ENCODE peak calls at places on chromosomes 7 and 10, in nine cellular contexts. A is A549, R is kidney epithelial cell, F is astrocyte of the spinal cord, N is AG10803, L is cardiac muscle cell, P is H9, Q is epithelial cell of esophagus, T is AG04449. H is an unnamed sample.

GRCh38 chr10:52703898-52704297 is 68.7 kb downstream of the MBL2 start:
- DNase-seq in Q (no peak), P (no peak), F (no peak), A (no peak), N (no peak), T (no peak), L (no peak), R (no peak), H (no peak)

GRCh38 chr7:151468214-151469023 is 28.5 kb upstream of the CRYGN start:
- DNase-seq in L (no peak), Q (no peak), A (no peak), R (no peak), F (no peak), N (no peak), P (no peak), T (no peak), H (no peak)

GRCh38 chr7:159105845-159106614 is 38.6 kb downstream of the VIPR2 start:
- DNase-seq in A (no peak), Q (no peak), N (no peak), L (no peak), T (no peak), F (no peak), R (no peak), P (peak), H (no peak)

GRCh38 chr7:130988443-130988842 is 254.4 kb upstream of the KLF14 start:
- DNase-seq in N (peak), A (no peak), R (no peak), P (no peak), T (no peak), Q (no peak), F (no peak), L (peak), H (no peak)

GRCh38 chr10:104081998-104082397 is 3.7 kb downstream of the COL17A1 start:
- DNase-seq in P (no peak), R (no peak), A (no peak), F (no peak), T (no peak), L (no peak), N (no peak), Q (peak), H (no peak)

GRCh38 chr10:28463676-28464395 is 69.1 kb upstream of the WAC start:
- DNase-seq in L (no peak), A (no peak), P (no peak), T (no peak), F (no peak), Q (no peak), R (no peak), N (no peak), H (no peak)

GRCh38 chr10:98041352-98042043 is 11.1 kb upstream of the CRTAC1 start:
- DNase-seq in T (no peak), F (peak), P (peak), L (peak), N (peak), R (peak), A (peak), Q (peak), H (peak)

GRCh38 chr10:16843252-16843870 is 26.1 kb upstream of the RSU1 start:
- DNase-seq in P (no peak), A (peak), L (peak), F (peak), R (no peak), N (peak), T (no peak), Q (peak), H (peak)

GRCh38 chr10:86936661-86937501 is 20.5 kb downstream of the MMRN2 start:
- DNase-seq in A (no peak), L (no peak), P (no peak), F (peak), T (no peak), R (no peak), N (peak), Q (peak), H (no peak)

GRCh38 chr7:43954524-43955228 is 28.4 kb downstream of the UBE2D4 start:
- DNase-seq in F (peak), Q (peak), T (peak), L (peak), P (peak), A (peak), N (peak), R (peak), H (peak)

GRCh38 chr7:101238226-101239182 is 902 bp upstream of the CLDN15 start:
- DNase-seq in F (no peak), A (no peak), N (no peak), R (no peak), L (no peak), T (no peak), P (no peak), Q (no peak), H (no peak)

GRCh38 chr10:73247509-73248258 is 629 bp upstream of the DNAJC9 start:
- DNase-seq in T (no peak), A (no peak), L (no peak), Q (no peak), P (no peak), F (no peak), R (no peak), N (no peak), H (no peak)

GRCh38 chr7:101728888-101729883 is 88.2 kb upstream of the CUX1 start:
- DNase-seq in F (peak), L (no peak), Q (peak), P (no peak), N (peak), A (peak), R (peak), T (peak), H (no peak)

GRCh38 chr10:47041401-47042198 is 130.4 kb downstream of the PTPN20 start:
- DNase-seq in T (no peak), A (no peak), L (no peak), Q (no peak), F (no peak), P (no peak), R (no peak), N (peak), H (no peak)

GRCh38 chr7:44379366-44380178 is 54.2 kb upstream of the CAMK2B start:
- DNase-seq in A (no peak), N (peak), R (no peak), P (peak), T (no peak), L (no peak), F (no peak), Q (peak), H (no peak)

GRCh38 chr10:124742418-124743187 is 1.6 kb downstream of the FAM53B start:
- DNase-seq in L (peak), T (no peak), R (no peak), N (peak), Q (no peak), A (peak), P (no peak), F (no peak), H (no peak)

GRCh38 chr10:2938869-2939268 is 128.5 kb upstream of the PFKP start:
- DNase-seq in T (no peak), F (peak), A (peak), Q (no peak), R (no peak), L (no peak), P (no peak), N (peak), H (no peak)

GRCh38 chr7:131342864-131343263 is 15.2 kb downstream of the MKLN1 start:
- DNase-seq in P (no peak), A (no peak), T (no peak), Q (no peak), R (no peak), N (no peak), L (no peak), F (no peak), H (no peak)

GRCh38 chr7:157502701-157503111 is 165.9 kb downstream of the DNAJB6 start:
- DNase-seq in A (no peak), P (peak), F (peak), R (no peak), L (no peak), Q (no peak), T (no peak), N (no peak), H (no peak)

GRCh38 chr7:104366390-104366789 is 38.0 kb downstream of the LHFPL3 start:
- DNase-seq in L (no peak), R (no peak), A (no peak), Q (no peak), N (no peak), P (no peak), T (no peak), F (no peak), H (no peak)

GRCh38 chr7:41298343-41298875 is 404.5 kb downstream of the INHBA start:
- DNase-seq in R (no peak), Q (no peak), N (peak), F (no peak), T (no peak), A (no peak), P (no peak), L (no peak), H (no peak)

GRCh38 chr7:100220833-100221718 is 1.3 kb downstream of the PVRIG start:
- DNase-seq in L (no peak), P (no peak), Q (no peak), T (no peak), F (no peak), N (no peak), R (no peak), A (no peak), H (peak)

GRCh38 chr7:23852135-23852534 is 142.1 kb downstream of the STK31 start:
- DNase-seq in F (no peak), A (no peak), Q (no peak), N (no peak), P (no peak), T (no peak), R (no peak), L (no peak), H (no peak)

GRCh38 chr7:36036590-36036989 is 116.5 kb upstream of the EEPD1 start:
- DNase-seq in R (no peak), F (no peak), Q (peak), T (no peak), P (no peak), A (peak), L (peak), N (no peak), H (no peak)

GRCh38 chr7:146115665-146116451 is 743 bp upstream of the CNTNAP2 start:
- DNase-seq in L (peak), T (no peak), N (peak), A (no peak), P (peak), Q (peak), R (no peak), F (peak), H (peak)

GRCh38 chr7:103101543-103101942 is 26.6 kb downstream of the ARMC10 start:
- DNase-seq in R (no peak), Q (no peak), F (no peak), N (no peak), P (no peak), T (no peak), L (no peak), A (no peak), H (no peak)

GRCh38 chr10:99779335-99779734 is 3.1 kb upstream of the ABCC2 start:
- DNase-seq in F (peak), L (peak), P (no peak), Q (peak), N (peak), T (no peak), R (no peak), A (peak), H (no peak)

GRCh38 chr10:69201045-69201444 is 19.1 kb upstream of the HKDC1 start:
- DNase-seq in N (no peak), R (no peak), P (no peak), L (no peak), Q (no peak), A (no peak), T (no peak), F (no peak), H (no peak)

GRCh38 chr10:24871501-24871900 is 80.9 kb downstream of the PRTFDC1 start:
- DNase-seq in P (no peak), F (no peak), L (no peak), R (no peak), A (no peak), N (no peak), Q (no peak), T (no peak), H (no peak)

GRCh38 chr10:119375574-119376265 is 166.8 kb downstream of the RGS10 start:
- DNase-seq in R (peak), Q (peak), T (no peak), F (peak), A (no peak), P (no peak), L (no peak), N (peak), H (no peak)

GRCh38 chr10:28036587-28036986 is 37.7 kb upstream of the ODAD2 start:
- DNase-seq in F (peak), Q (no peak), A (no peak), L (no peak), P (no peak), T (peak), N (peak), R (no peak), H (no peak)

GRCh38 chr7:139741813-139742344 is 35.9 kb downstream of the HIPK2 start:
- DNase-seq in Q (no peak), N (no peak), F (no peak), A (no peak), L (no peak), P (no peak), R (no peak), T (no peak), H (no peak)

GRCh38 chr10:18279202-18279601 is 139.0 kb downstream of the CACNB2 start:
- DNase-seq in T (no peak), L (no peak), N (peak), R (peak), Q (peak), F (no peak), A (peak), P (no peak), H (no peak)

GRCh38 chr7:96212474-96212873 is 109.4 kb downstream of the SLC25A13 start:
- DNase-seq in L (no peak), Q (no peak), F (no peak), T (no peak), P (no peak), R (no peak), A (no peak), N (no peak), H (no peak)

GRCh38 chr7:155021699-155022145 is 18.8 kb upstream of the PAXIP1 start:
- DNase-seq in Q (no peak), P (no peak), T (no peak), N (no peak), L (no peak), A (no peak), R (no peak), F (no peak), H (no peak)

GRCh38 chr7:74561898-74562613 is 95.5 kb upstream of the GTF2I start:
- DNase-seq in F (no peak), N (no peak), R (no peak), A (no peak), P (no peak), T (no peak), L (no peak), Q (no peak), H (no peak)

GRCh38 chr7:8433477-8434289 is at the start of gene NXPH1:
- DNase-seq in F (no peak), L (peak), A (no peak), Q (peak), T (no peak), N (no peak), R (no peak), P (peak), H (no peak)

GRCh38 chr7:34612671-34613070 is 45.3 kb upstream of the NPSR1 start:
- DNase-seq in F (peak), R (peak), P (no peak), L (peak), A (no peak), T (peak), Q (peak), N (peak), H (no peak)

GRCh38 chr10:65291276-65291675 is 1634.6 kb upstream of the LRRTM3 start:
- DNase-seq in N (no peak), L (no peak), Q (no peak), F (no peak), A (no peak), T (no peak), P (no peak), R (no peak), H (no peak)

GRCh38 chr10:132939378-132939955 is 2.9 kb downstream of the CFAP46 start:
- DNase-seq in R (no peak), F (no peak), Q (no peak), L (no peak), N (no peak), A (no peak), T (no peak), P (no peak), H (no peak)

GRCh38 chr10:132941640-132942051 is 724 bp downstream of the CFAP46 start:
- DNase-seq in L (no peak), T (no peak), F (peak), P (no peak), Q (no peak), N (no peak), R (no peak), A (no peak), H (no peak)

GRCh38 chr10:132940791-132941465 is 1.4 kb downstream of the CFAP46 start:
- DNase-seq in N (no peak), L (no peak), A (no peak), T (no peak), F (no peak), R (no peak), Q (no peak), P (no peak), H (no peak)

GRCh38 chr10:132938472-132939329 is 3.7 kb downstream of the CFAP46 start:
- DNase-seq in F (no peak), R (no peak), N (no peak), L (peak), A (peak), T (no peak), Q (no peak), P (peak), H (no peak)

DNA sequence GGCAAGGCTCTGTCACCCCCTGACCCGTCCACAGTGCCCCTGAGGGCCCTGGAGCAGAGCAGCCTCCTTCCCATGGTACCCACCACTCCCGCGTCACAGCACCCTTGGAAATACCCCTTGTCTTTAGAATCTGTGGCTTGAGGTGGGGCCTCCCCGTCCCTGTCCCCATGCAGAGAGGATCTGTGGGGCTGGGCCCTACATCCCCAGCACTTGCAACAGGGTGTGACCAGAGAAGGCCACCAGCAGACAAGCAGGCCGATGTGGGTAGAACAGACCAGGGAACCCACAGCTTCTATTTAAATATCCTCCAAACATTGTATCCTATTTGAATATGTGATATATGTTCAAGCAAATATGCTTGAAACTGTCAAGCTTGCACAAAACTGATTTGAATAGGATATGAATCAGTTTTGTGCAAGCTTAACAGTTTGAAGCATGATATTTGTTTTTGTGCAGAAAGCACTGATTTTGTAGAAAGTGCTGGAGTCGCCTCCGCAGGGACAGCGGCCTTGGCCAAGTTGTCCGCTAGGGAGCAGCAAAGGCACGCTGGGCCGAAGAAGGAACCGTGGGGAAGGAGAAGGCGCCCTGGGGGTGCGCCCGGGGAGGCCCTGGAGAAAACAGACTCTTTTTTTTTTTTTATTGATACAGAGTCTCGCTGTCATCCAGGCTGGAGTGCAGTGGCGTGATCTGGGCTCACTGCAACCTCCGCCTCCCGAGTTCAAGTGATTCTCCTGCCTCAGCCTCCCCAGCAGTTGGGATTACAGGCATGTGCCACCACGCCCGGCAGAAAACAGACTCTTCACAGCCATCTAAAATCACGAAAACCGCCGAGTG is 2.2 kb downstream of the CFAP46 start:
- DNase-seq in R (no peak), A (peak), N (peak), Q (no peak), T (no peak), L (peak), F (peak), P (peak), H (peak)
- TF ChIP-seq CTCF in R (peak), A (peak), N (peak), Q (peak), T (peak), L (peak), F (peak), P (peak), H (peak)

GRCh38 chr7:2560175-2560695 is 1.5 kb downstream of the IQCE start:
- DNase-seq in L (no peak), T (no peak), P (no peak), Q (no peak), R (no peak), A (no peak), F (no peak), N (peak), H (no peak)
- TF ChIP-seq CTCF in L (no peak), T (peak), P (no peak), Q (peak), R (peak), A (no peak), F (no peak), N (peak), H (no peak)

GRCh38 chr7:117762055-117762454 is 111.2 kb downstream of the CTTNBP2 start:
- DNase-seq in R (no peak), Q (no peak), P (no peak), T (no peak), A (no peak), L (no peak), N (no peak), F (no peak), H (no peak)
- TF ChIP-seq CTCF in R (no peak), Q (no peak), P (no peak), T (no peak), A (no peak), L (no peak), N (no peak), F (no peak), H (no peak)

DNA sequence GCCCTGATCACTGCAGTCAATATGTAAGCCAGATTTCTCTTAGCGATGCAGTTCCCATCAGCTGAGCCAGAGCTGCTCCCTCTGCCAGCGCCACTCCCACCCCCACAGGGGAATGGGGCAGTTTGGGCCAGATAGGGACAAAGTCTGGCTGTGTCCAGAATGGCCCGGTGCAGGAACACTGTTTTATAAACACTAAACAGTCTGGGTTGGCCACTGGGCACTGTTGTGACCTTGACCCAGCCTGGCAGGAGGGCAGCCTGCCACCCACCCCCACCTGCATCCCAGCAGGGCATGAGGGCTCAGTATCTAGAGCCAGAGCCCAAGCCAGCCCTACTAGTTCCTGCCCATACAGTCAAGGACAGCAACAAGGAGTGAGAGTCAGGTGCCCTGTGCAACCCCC is 1.3 kb downstream of the OGDHL start:
- DNase-seq in R (no peak), P (peak), N (no peak), A (no peak), F (no peak), T (no peak), L (no peak), Q (no peak), H (no peak)
- TF ChIP-seq CTCF in R (no peak), P (no peak), N (no peak), A (no peak), F (no peak), T (no peak), L (no peak), Q (no peak), H (no peak)

GRCh38 chr7:93150200-93150835 is 2.1 kb upstream of the SAMD9L start:
- DNase-seq in Q (peak), A (peak), R (no peak), F (peak), T (no peak), L (no peak), P (no peak), N (peak), H (no peak)
- TF ChIP-seq CTCF in Q (no peak), A (no peak), R (no peak), F (no peak), T (no peak), L (no peak), P (no peak), N (no peak), H (no peak)

GRCh38 chr7:99036531-99037175 is 107.3 kb downstream of the SMURF1 start:
- DNase-seq in L (peak), N (peak), A (peak), F (peak), Q (peak), P (peak), R (peak), T (no peak), H (no peak)
- TF ChIP-seq CTCF in L (peak), N (peak), A (peak), F (peak), Q (peak), P (peak), R (peak), T (peak), H (no peak)

H was measured in GM10248.